ENCODE peak calls at places on chromosomes 4 and X, in seven cellular contexts. One of them, this sample, is unnamed.

GRCh38 chr4:155973639-155974475 is 20.2 kb upstream of the CTSO start:
- DNase-seq in GM12892: no peak
- DNase-seq in right lobe of liver: no peak
- DNase-seq in A549: no peak
- DNase-seq in endothelial cell of umbilical vein: no peak
- DNase-seq in GM12891: no peak
- DNase-seq in heart left ventricle: no peak
- DNase-seq in this sample: no peak

GRCh38 chrX:71514367-71515038 is 18.4 kb upstream of the OGT start:
- DNase-seq in GM12892: no peak
- DNase-seq in right lobe of liver: no peak
- DNase-seq in A549: no peak
- DNase-seq in endothelial cell of umbilical vein: no peak
- DNase-seq in GM12891: no peak
- DNase-seq in heart left ventricle: no peak
- DNase-seq in this sample: no peak

GRCh38 chrX:40325161-40325560 is 227.4 kb upstream of the BCOR start:
- DNase-seq in GM12892: no peak
- DNase-seq in right lobe of liver: no peak
- DNase-seq in A549: no peak
- DNase-seq in endothelial cell of umbilical vein: no peak
- DNase-seq in GM12891: no peak
- DNase-seq in heart left ventricle: no peak
- DNase-seq in this sample: no peak

GRCh38 chr4:184746532-184746870 is 12.6 kb upstream of the CENPU start:
- DNase-seq in GM12892: no peak
- DNase-seq in right lobe of liver: no peak
- DNase-seq in A549: no peak
- DNase-seq in endothelial cell of umbilical vein: no peak
- DNase-seq in GM12891: no peak
- DNase-seq in heart left ventricle: no peak
- DNase-seq in this sample: peak

GRCh38 chr4:139978692-139979091 is 175.3 kb downstream of the MAML3 start:
- DNase-seq in GM12892: peak
- DNase-seq in right lobe of liver: no peak
- DNase-seq in A549: no peak
- DNase-seq in endothelial cell of umbilical vein: no peak
- DNase-seq in GM12891: peak
- DNase-seq in heart left ventricle: no peak
- DNase-seq in this sample: no peak

GRCh38 chr4:26407466-26407865 is 82.8 kb downstream of the CCKAR start:
- DNase-seq in GM12892: no peak
- DNase-seq in right lobe of liver: no peak
- DNase-seq in A549: no peak
- DNase-seq in endothelial cell of umbilical vein: no peak
- DNase-seq in GM12891: no peak
- DNase-seq in heart left ventricle: no peak
- DNase-seq in this sample: no peak

GRCh38 chrX:139759637-139760036 is 51.7 kb upstream of the MCF2 start:
- DNase-seq in GM12892: no peak
- DNase-seq in right lobe of liver: no peak
- DNase-seq in A549: peak
- DNase-seq in endothelial cell of umbilical vein: peak
- DNase-seq in GM12891: no peak
- DNase-seq in heart left ventricle: no peak
- DNase-seq in this sample: peak

GRCh38 chr4:15755321-15755750 is 22.8 kb upstream of the CD38 start:
- DNase-seq in GM12892: no peak
- DNase-seq in right lobe of liver: no peak
- DNase-seq in A549: no peak
- DNase-seq in endothelial cell of umbilical vein: peak
- DNase-seq in GM12891: no peak
- DNase-seq in heart left ventricle: no peak
- DNase-seq in this sample: no peak

GRCh38 chr4:41358626-41359025 is 101.9 kb downstream of the UCHL1 start:
- DNase-seq in GM12892: no peak
- DNase-seq in right lobe of liver: no peak
- DNase-seq in A549: peak
- DNase-seq in endothelial cell of umbilical vein: no peak
- DNase-seq in GM12891: no peak
- DNase-seq in heart left ventricle: peak
- DNase-seq in this sample: no peak

GRCh38 chrX:96464880-96465558 is 219.6 kb upstream of the DIAPH2 start:
- DNase-seq in GM12892: no peak
- DNase-seq in right lobe of liver: no peak
- DNase-seq in A549: no peak
- DNase-seq in endothelial cell of umbilical vein: no peak
- DNase-seq in GM12891: no peak
- DNase-seq in heart left ventricle: no peak
- DNase-seq in this sample: no peak

GRCh38 chr4:72352746-72353145 is 216.3 kb downstream of the ADAMTS3 start:
- DNase-seq in GM12892: no peak
- DNase-seq in right lobe of liver: no peak
- DNase-seq in A549: no peak
- DNase-seq in endothelial cell of umbilical vein: no peak
- DNase-seq in GM12891: no peak
- DNase-seq in heart left ventricle: no peak
- DNase-seq in this sample: no peak

GRCh38 chr4:16785800-16786527 is 112.5 kb downstream of the LDB2 start:
- DNase-seq in GM12892: no peak
- DNase-seq in right lobe of liver: no peak
- DNase-seq in A549: no peak
- DNase-seq in endothelial cell of umbilical vein: peak
- DNase-seq in GM12891: no peak
- DNase-seq in heart left ventricle: no peak
- DNase-seq in this sample: no peak

GRCh38 chr4:81635128-81635527 is 163.4 kb upstream of the RASGEF1B start:
- DNase-seq in GM12892: no peak
- DNase-seq in right lobe of liver: no peak
- DNase-seq in A549: no peak
- DNase-seq in endothelial cell of umbilical vein: no peak
- DNase-seq in GM12891: no peak
- DNase-seq in heart left ventricle: no peak
- DNase-seq in this sample: no peak

GRCh38 chr4:115790812-115791211 is 677.4 kb upstream of the NDST4 start:
- DNase-seq in GM12892: no peak
- DNase-seq in right lobe of liver: no peak
- DNase-seq in A549: no peak
- DNase-seq in endothelial cell of umbilical vein: no peak
- DNase-seq in GM12891: no peak
- DNase-seq in heart left ventricle: no peak
- DNase-seq in this sample: no peak

GRCh38 chrX:404656-405055 is 17.9 kb upstream of the PPP2R3B start:
- DNase-seq in GM12892: no peak
- DNase-seq in right lobe of liver: no peak
- DNase-seq in A549: no peak
- DNase-seq in endothelial cell of umbilical vein: no peak
- DNase-seq in GM12891: no peak
- DNase-seq in heart left ventricle: no peak
- DNase-seq in this sample: no peak

GRCh38 chr4:142909908-142910307 is 63.8 kb upstream of the INPP4B start:
- DNase-seq in GM12892: no peak
- DNase-seq in right lobe of liver: no peak
- DNase-seq in A549: no peak
- DNase-seq in endothelial cell of umbilical vein: no peak
- DNase-seq in GM12891: no peak
- DNase-seq in heart left ventricle: no peak
- DNase-seq in this sample: no peak

GRCh38 chr4:53044651-53044960 is 182.5 kb downstream of the RASL11B start:
- DNase-seq in GM12892: no peak
- DNase-seq in right lobe of liver: no peak
- DNase-seq in A549: no peak
- DNase-seq in endothelial cell of umbilical vein: no peak
- DNase-seq in GM12891: no peak
- DNase-seq in heart left ventricle: no peak
- DNase-seq in this sample: no peak

GRCh38 chr4:93835929-93836328 is 7.4 kb downstream of the ATOH1 start:
- DNase-seq in GM12892: no peak
- DNase-seq in right lobe of liver: no peak
- DNase-seq in A549: no peak
- DNase-seq in endothelial cell of umbilical vein: no peak
- DNase-seq in GM12891: no peak
- DNase-seq in heart left ventricle: no peak
- DNase-seq in this sample: no peak

GRCh38 chr4:86934147-86934771 is 552 bp upstream of the AFF1 start:
- DNase-seq in GM12892: no peak
- DNase-seq in right lobe of liver: no peak
- DNase-seq in A549: no peak
- DNase-seq in endothelial cell of umbilical vein: no peak
- DNase-seq in GM12891: no peak
- DNase-seq in heart left ventricle: no peak
- DNase-seq in this sample: no peak

GRCh38 chr4:86935833-86936721 is 1.3 kb downstream of the AFF1 start:
- DNase-seq in GM12892: no peak
- DNase-seq in right lobe of liver: peak
- DNase-seq in A549: peak
- DNase-seq in endothelial cell of umbilical vein: peak
- DNase-seq in GM12891: peak
- DNase-seq in heart left ventricle: peak
- DNase-seq in this sample: peak

GRCh38 chr4:86935499-86935832 is 655 bp downstream of the AFF1 start:
- DNase-seq in GM12892: no peak
- DNase-seq in right lobe of liver: peak
- DNase-seq in A549: no peak
- DNase-seq in endothelial cell of umbilical vein: no peak
- DNase-seq in GM12891: no peak
- DNase-seq in heart left ventricle: no peak
- DNase-seq in this sample: no peak

GRCh38 chr4:86939123-86939522 is 4.3 kb downstream of the AFF1 start:
- DNase-seq in GM12892: no peak
- DNase-seq in right lobe of liver: no peak
- DNase-seq in A549: no peak
- DNase-seq in endothelial cell of umbilical vein: peak
- DNase-seq in GM12891: no peak
- DNase-seq in heart left ventricle: no peak
- DNase-seq in this sample: no peak

GRCh38 chr4:86934772-86935498 is at the start of gene AFF1:
- DNase-seq in GM12892: peak
- DNase-seq in right lobe of liver: peak
- DNase-seq in A549: peak
- DNase-seq in endothelial cell of umbilical vein: peak
- DNase-seq in GM12891: peak
- DNase-seq in heart left ventricle: peak
- DNase-seq in this sample: peak
- TF ChIP-seq POLR2A in GM12892: peak
- TF ChIP-seq POLR2A in right lobe of liver: peak
- TF ChIP-seq POLR2A in A549: peak
- TF ChIP-seq POLR2A in endothelial cell of umbilical vein: peak
- TF ChIP-seq POLR2A in GM12891: peak
- TF ChIP-seq POLR2A in heart left ventricle: peak
- TF ChIP-seq POLR2A in this sample: peak

GRCh38 chr4:10296730-10297129 is 160.5 kb downstream of the ZNF518B start:
- DNase-seq in GM12892: no peak
- DNase-seq in right lobe of liver: no peak
- DNase-seq in A549: no peak
- DNase-seq in endothelial cell of umbilical vein: no peak
- DNase-seq in GM12891: no peak
- DNase-seq in heart left ventricle: no peak
- DNase-seq in this sample: no peak

GRCh38 chr4:10299601-10300000 is 157.6 kb downstream of the ZNF518B start:
- DNase-seq in GM12892: no peak
- DNase-seq in right lobe of liver: no peak
- DNase-seq in A549: no peak
- DNase-seq in endothelial cell of umbilical vein: no peak
- DNase-seq in GM12891: no peak
- DNase-seq in heart left ventricle: no peak
- DNase-seq in this sample: no peak

GRCh38 chr4:10302096-10302495 is 155.1 kb downstream of the ZNF518B start:
- DNase-seq in GM12892: no peak
- DNase-seq in right lobe of liver: no peak
- DNase-seq in A549: no peak
- DNase-seq in endothelial cell of umbilical vein: no peak
- DNase-seq in GM12891: no peak
- DNase-seq in heart left ventricle: no peak
- DNase-seq in this sample: no peak

GRCh38 chr4:10295326-10295725 is 161.9 kb downstream of the ZNF518B start:
- DNase-seq in GM12892: no peak
- DNase-seq in right lobe of liver: no peak
- DNase-seq in A549: no peak
- DNase-seq in endothelial cell of umbilical vein: no peak
- DNase-seq in GM12891: no peak
- DNase-seq in heart left ventricle: no peak
- DNase-seq in this sample: no peak

DNA sequence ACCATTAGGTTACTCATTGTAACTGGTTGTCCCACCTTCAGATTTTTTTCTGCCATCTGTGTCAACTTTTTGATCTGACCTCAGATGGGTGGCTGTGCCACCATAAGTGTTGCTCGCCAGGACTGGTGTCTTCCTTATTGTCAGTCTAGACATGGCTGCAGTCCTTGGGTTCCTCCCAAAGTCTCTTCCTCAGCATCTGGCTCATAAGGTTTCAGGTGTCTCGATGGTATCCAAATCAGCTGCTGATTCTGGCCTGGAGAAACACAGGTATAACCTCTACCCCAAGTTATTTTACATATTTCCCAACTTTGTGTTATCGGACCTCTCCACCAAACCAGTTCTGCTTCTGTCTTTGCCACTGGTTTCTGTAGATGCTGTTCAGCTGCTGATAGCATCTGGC is 158.5 kb downstream of the ZNF518B start:
- DNase-seq in GM12892: no peak
- DNase-seq in right lobe of liver: no peak
- DNase-seq in A549: no peak
- DNase-seq in endothelial cell of umbilical vein: no peak
- DNase-seq in GM12891: no peak
- DNase-seq in heart left ventricle: no peak
- DNase-seq in this sample: no peak
- TF ChIP-seq POLR2A in GM12892: no peak
- TF ChIP-seq POLR2A in right lobe of liver: no peak
- TF ChIP-seq POLR2A in A549: no peak
- TF ChIP-seq POLR2A in endothelial cell of umbilical vein: no peak
- TF ChIP-seq POLR2A in GM12891: no peak
- TF ChIP-seq POLR2A in heart left ventricle: no peak
- TF ChIP-seq POLR2A in this sample: no peak

DNA sequence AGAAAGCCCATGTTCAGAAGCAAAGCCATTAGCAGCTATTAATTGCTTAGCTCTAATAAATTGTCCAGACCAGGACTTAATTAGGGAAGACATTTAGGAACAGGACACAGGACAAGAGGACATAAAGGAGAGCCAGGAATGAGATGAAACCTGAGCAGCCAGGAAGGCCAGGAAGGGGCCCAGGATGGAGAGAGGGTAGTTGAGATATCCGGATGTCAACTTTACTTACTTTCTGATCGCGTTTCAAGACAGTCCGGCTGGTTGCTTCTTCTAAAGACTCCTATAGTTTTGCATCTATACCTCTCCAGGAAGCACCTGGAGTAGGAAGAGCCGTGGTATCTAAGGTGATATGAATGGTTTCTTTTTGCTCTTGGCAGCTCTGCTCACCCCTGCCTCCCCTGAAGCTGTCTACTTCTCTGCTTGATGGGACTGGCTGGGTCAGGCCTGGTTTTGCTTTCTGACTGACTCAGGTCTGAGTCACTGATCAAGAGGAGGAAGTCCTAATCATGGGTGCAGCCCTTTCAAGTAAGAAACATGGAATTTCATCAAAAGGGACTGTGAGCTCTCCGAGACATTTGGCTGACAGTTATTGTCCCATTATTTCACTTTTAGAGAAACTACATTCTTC is 733.3 kb downstream of the RPA4 start:
- DNase-seq in GM12892: peak
- DNase-seq in right lobe of liver: no peak
- DNase-seq in A549: peak
- DNase-seq in endothelial cell of umbilical vein: peak
- DNase-seq in GM12891: no peak
- DNase-seq in heart left ventricle: no peak
- DNase-seq in this sample: peak
- TF ChIP-seq POLR2A in GM12892: no peak
- TF ChIP-seq POLR2A in right lobe of liver: no peak
- TF ChIP-seq POLR2A in A549: no peak
- TF ChIP-seq POLR2A in endothelial cell of umbilical vein: no peak
- TF ChIP-seq POLR2A in GM12891: no peak
- TF ChIP-seq POLR2A in heart left ventricle: no peak
- TF ChIP-seq POLR2A in this sample: no peak

GRCh38 chrX:152830312-152831305 is at the start of the genes CETN2 and NSDHL:
- DNase-seq in GM12892: peak
- DNase-seq in right lobe of liver: peak
- DNase-seq in A549: peak
- DNase-seq in endothelial cell of umbilical vein: peak
- DNase-seq in GM12891: peak
- DNase-seq in heart left ventricle: peak
- DNase-seq in this sample: peak
- TF ChIP-seq POLR2A in GM12892: peak
- TF ChIP-seq POLR2A in right lobe of liver: peak
- TF ChIP-seq POLR2A in A549: peak
- TF ChIP-seq POLR2A in endothelial cell of umbilical vein: peak
- TF ChIP-seq POLR2A in GM12891: peak
- TF ChIP-seq POLR2A in heart left ventricle: peak
- TF ChIP-seq POLR2A in this sample: peak

This sample was measured in H54.